ENCODE peak calls at places on chromosomes 3 and 15, in five cellular contexts. One of them, this sample, is unnamed.

GRCh38 chr3:157475921-157476395 is 27.3 kb downstream of the VEPH1 start:
- DNase-seq in Ammon's horn: no peak
- DNase-seq in T-helper 17 cell: no peak
- DNase-seq in HT1080: peak
- DNase-seq in uterus: no peak
- DNase-seq in this sample: peak

GRCh38 chr3:134765468-134765867 is 29.6 kb upstream of the EPHB1 start:
- DNase-seq in Ammon's horn: no peak
- DNase-seq in T-helper 17 cell: no peak
- DNase-seq in HT1080: no peak
- DNase-seq in uterus: no peak
- DNase-seq in this sample: no peak

GRCh38 chr15:94400521-94401290 is 169.3 kb downstream of the MCTP2 start:
- DNase-seq in Ammon's horn: no peak
- DNase-seq in T-helper 17 cell: no peak
- DNase-seq in HT1080: no peak
- DNase-seq in uterus: no peak
- DNase-seq in this sample: no peak

GRCh38 chr15:89230277-89230676 is 8.9 kb upstream of the RLBP1 start:
- DNase-seq in Ammon's horn: no peak
- DNase-seq in T-helper 17 cell: no peak
- DNase-seq in HT1080: no peak
- DNase-seq in uterus: no peak
- DNase-seq in this sample: no peak

GRCh38 chr15:100192092-100192695 is 149.6 kb downstream of the ADAMTS17 start:
- DNase-seq in Ammon's horn: no peak
- DNase-seq in T-helper 17 cell: no peak
- DNase-seq in HT1080: no peak
- DNase-seq in uterus: no peak
- DNase-seq in this sample: no peak

GRCh38 chr3:4125576-4125975 is 177.6 kb upstream of the SETMAR start:
- DNase-seq in Ammon's horn: no peak
- DNase-seq in T-helper 17 cell: no peak
- DNase-seq in HT1080: no peak
- DNase-seq in uterus: no peak
- DNase-seq in this sample: no peak

GRCh38 chr3:163916596-163917560 is 1161.4 kb downstream of the SI start:
- DNase-seq in Ammon's horn: no peak
- DNase-seq in T-helper 17 cell: no peak
- DNase-seq in HT1080: peak
- DNase-seq in uterus: no peak
- DNase-seq in this sample: peak

GRCh38 chr15:95676500-95676899 is 654.0 kb upstream of the NR2F2 start:
- DNase-seq in Ammon's horn: no peak
- DNase-seq in T-helper 17 cell: no peak
- DNase-seq in HT1080: no peak
- DNase-seq in uterus: no peak
- DNase-seq in this sample: no peak

GRCh38 chr15:48426941-48427340 is 95.7 kb downstream of the DUT start:
- DNase-seq in Ammon's horn: no peak
- DNase-seq in T-helper 17 cell: no peak
- DNase-seq in HT1080: no peak
- DNase-seq in uterus: no peak
- DNase-seq in this sample: no peak

GRCh38 chr15:42474857-42475256 is 16.1 kb downstream of the ZNF106 start:
- DNase-seq in Ammon's horn: no peak
- DNase-seq in T-helper 17 cell: no peak
- DNase-seq in HT1080: no peak
- DNase-seq in uterus: no peak
- DNase-seq in this sample: no peak

GRCh38 chr15:89021224-89021623 is 67.0 kb upstream of the ABHD2 start:
- DNase-seq in Ammon's horn: no peak
- DNase-seq in T-helper 17 cell: no peak
- DNase-seq in HT1080: no peak
- DNase-seq in uterus: no peak
- DNase-seq in this sample: no peak

GRCh38 chr3:47430606-47431005 is 45.1 kb downstream of the SCAP start:
- DNase-seq in Ammon's horn: no peak
- DNase-seq in T-helper 17 cell: no peak
- DNase-seq in HT1080: no peak
- DNase-seq in uterus: no peak
- DNase-seq in this sample: no peak

This sample was measured in Daoy.